ENCODE peak calls at places on chromosomes 5 and 9, in ten cellular contexts. One of them, this sample, is unnamed.

GRCh38 chr5:134240421-134240962 is 14.6 kb upstream of the PPP2CA start:
- DNase-seq in DMS53: peak
- DNase-seq in activated CD8-positive, alpha-beta T cell treated with anti-CD3 and anti-CD28 coated beads for 36 hours: no peak
- DNase-seq in NCI-H510A: no peak
- DNase-seq in SK-N-DZ: no peak
- DNase-seq in CD8-positive, alpha-beta memory T cell: no peak
- DNase-seq in stomach: no peak
- DNase-seq in NCI-H2081: peak
- DNase-seq in central memory CD4-positive, alpha-beta T cell: no peak
- DNase-seq in stimulated activated CD4-positive, alpha-beta T cell treated with anti-CD3 and anti-CD28 coated beads, TNF-alpha, amount 100 ng/mL, for 48 hours: no peak
- DNase-seq in this sample: no peak

GRCh38 chr5:78747703-78748359 is 99.3 kb upstream of the LHFPL2 start:
- DNase-seq in DMS53: peak
- DNase-seq in activated CD8-positive, alpha-beta T cell treated with anti-CD3 and anti-CD28 coated beads for 36 hours: no peak
- DNase-seq in NCI-H510A: no peak
- DNase-seq in SK-N-DZ: no peak
- DNase-seq in CD8-positive, alpha-beta memory T cell: no peak
- DNase-seq in stomach: no peak
- DNase-seq in NCI-H2081: no peak
- DNase-seq in central memory CD4-positive, alpha-beta T cell: no peak
- DNase-seq in stimulated activated CD4-positive, alpha-beta T cell treated with anti-CD3 and anti-CD28 coated beads, TNF-alpha, amount 100 ng/mL, for 48 hours: no peak
- DNase-seq in this sample: no peak

GRCh38 chr9:130971294-130971849 is 32.3 kb upstream of the FIBCD1 start:
- DNase-seq in DMS53: no peak
- DNase-seq in activated CD8-positive, alpha-beta T cell treated with anti-CD3 and anti-CD28 coated beads for 36 hours: no peak
- DNase-seq in NCI-H510A: no peak
- DNase-seq in SK-N-DZ: no peak
- DNase-seq in CD8-positive, alpha-beta memory T cell: no peak
- DNase-seq in stomach: no peak
- DNase-seq in NCI-H2081: no peak
- DNase-seq in central memory CD4-positive, alpha-beta T cell: no peak
- DNase-seq in stimulated activated CD4-positive, alpha-beta T cell treated with anti-CD3 and anti-CD28 coated beads, TNF-alpha, amount 100 ng/mL, for 48 hours: no peak
- DNase-seq in this sample: no peak

GRCh38 chr9:14400658-14400995 is 86.7 kb upstream of the NFIB start:
- DNase-seq in DMS53: peak
- DNase-seq in activated CD8-positive, alpha-beta T cell treated with anti-CD3 and anti-CD28 coated beads for 36 hours: no peak
- DNase-seq in NCI-H510A: no peak
- DNase-seq in SK-N-DZ: peak
- DNase-seq in CD8-positive, alpha-beta memory T cell: no peak
- DNase-seq in stomach: peak
- DNase-seq in NCI-H2081: peak
- DNase-seq in central memory CD4-positive, alpha-beta T cell: no peak
- DNase-seq in stimulated activated CD4-positive, alpha-beta T cell treated with anti-CD3 and anti-CD28 coated beads, TNF-alpha, amount 100 ng/mL, for 48 hours: no peak
- DNase-seq in this sample: no peak

GRCh38 chr9:13358128-13358527 is 78.6 kb upstream of the MPDZ start:
- DNase-seq in DMS53: no peak
- DNase-seq in activated CD8-positive, alpha-beta T cell treated with anti-CD3 and anti-CD28 coated beads for 36 hours: no peak
- DNase-seq in NCI-H510A: no peak
- DNase-seq in SK-N-DZ: no peak
- DNase-seq in CD8-positive, alpha-beta memory T cell: no peak
- DNase-seq in stomach: no peak
- DNase-seq in NCI-H2081: no peak
- DNase-seq in central memory CD4-positive, alpha-beta T cell: no peak
- DNase-seq in stimulated activated CD4-positive, alpha-beta T cell treated with anti-CD3 and anti-CD28 coated beads, TNF-alpha, amount 100 ng/mL, for 48 hours: no peak
- DNase-seq in this sample: no peak

GRCh38 chr9:137251194-137251461 is at the start of gene STPG3:
- DNase-seq in DMS53: no peak
- DNase-seq in activated CD8-positive, alpha-beta T cell treated with anti-CD3 and anti-CD28 coated beads for 36 hours: no peak
- DNase-seq in NCI-H510A: no peak
- DNase-seq in SK-N-DZ: no peak
- DNase-seq in CD8-positive, alpha-beta memory T cell: no peak
- DNase-seq in stomach: no peak
- DNase-seq in NCI-H2081: no peak
- DNase-seq in central memory CD4-positive, alpha-beta T cell: no peak
- DNase-seq in stimulated activated CD4-positive, alpha-beta T cell treated with anti-CD3 and anti-CD28 coated beads, TNF-alpha, amount 100 ng/mL, for 48 hours: no peak
- DNase-seq in this sample: no peak

GRCh38 chr5:54703091-54703490 is 185.5 kb downstream of the SNX18 start:
- DNase-seq in DMS53: peak
- DNase-seq in activated CD8-positive, alpha-beta T cell treated with anti-CD3 and anti-CD28 coated beads for 36 hours: no peak
- DNase-seq in NCI-H510A: no peak
- DNase-seq in SK-N-DZ: no peak
- DNase-seq in CD8-positive, alpha-beta memory T cell: no peak
- DNase-seq in stomach: no peak
- DNase-seq in NCI-H2081: no peak
- DNase-seq in central memory CD4-positive, alpha-beta T cell: no peak
- DNase-seq in stimulated activated CD4-positive, alpha-beta T cell treated with anti-CD3 and anti-CD28 coated beads, TNF-alpha, amount 100 ng/mL, for 48 hours: no peak
- DNase-seq in this sample: no peak

GRCh38 chr9:136120438-136120844 is 1.8 kb upstream of the TMEM250 start:
- DNase-seq in DMS53: no peak
- DNase-seq in activated CD8-positive, alpha-beta T cell treated with anti-CD3 and anti-CD28 coated beads for 36 hours: no peak
- DNase-seq in NCI-H510A: no peak
- DNase-seq in SK-N-DZ: no peak
- DNase-seq in CD8-positive, alpha-beta memory T cell: no peak
- DNase-seq in stomach: no peak
- DNase-seq in NCI-H2081: no peak
- DNase-seq in central memory CD4-positive, alpha-beta T cell: no peak
- DNase-seq in stimulated activated CD4-positive, alpha-beta T cell treated with anti-CD3 and anti-CD28 coated beads, TNF-alpha, amount 100 ng/mL, for 48 hours: no peak
- DNase-seq in this sample: no peak

GRCh38 chr9:120038342-120038741 is 541.6 kb downstream of the CDK5RAP2 start:
- DNase-seq in DMS53: no peak
- DNase-seq in activated CD8-positive, alpha-beta T cell treated with anti-CD3 and anti-CD28 coated beads for 36 hours: no peak
- DNase-seq in NCI-H510A: no peak
- DNase-seq in SK-N-DZ: no peak
- DNase-seq in CD8-positive, alpha-beta memory T cell: no peak
- DNase-seq in stomach: no peak
- DNase-seq in NCI-H2081: no peak
- DNase-seq in central memory CD4-positive, alpha-beta T cell: no peak
- DNase-seq in stimulated activated CD4-positive, alpha-beta T cell treated with anti-CD3 and anti-CD28 coated beads, TNF-alpha, amount 100 ng/mL, for 48 hours: no peak
- DNase-seq in this sample: no peak

GRCh38 chr5:165622864-165623536 is 2117.6 kb downstream of the MAT2B start:
- DNase-seq in DMS53: peak
- DNase-seq in activated CD8-positive, alpha-beta T cell treated with anti-CD3 and anti-CD28 coated beads for 36 hours: no peak
- DNase-seq in NCI-H510A: no peak
- DNase-seq in SK-N-DZ: no peak
- DNase-seq in CD8-positive, alpha-beta memory T cell: no peak
- DNase-seq in stomach: no peak
- DNase-seq in NCI-H2081: no peak
- DNase-seq in central memory CD4-positive, alpha-beta T cell: no peak
- DNase-seq in stimulated activated CD4-positive, alpha-beta T cell treated with anti-CD3 and anti-CD28 coated beads, TNF-alpha, amount 100 ng/mL, for 48 hours: no peak
- DNase-seq in this sample: no peak

GRCh38 chr9:13552606-13553215 is 273.2 kb upstream of the MPDZ start:
- DNase-seq in DMS53: peak
- DNase-seq in activated CD8-positive, alpha-beta T cell treated with anti-CD3 and anti-CD28 coated beads for 36 hours: no peak
- DNase-seq in NCI-H510A: no peak
- DNase-seq in SK-N-DZ: no peak
- DNase-seq in CD8-positive, alpha-beta memory T cell: no peak
- DNase-seq in stomach: no peak
- DNase-seq in NCI-H2081: peak
- DNase-seq in central memory CD4-positive, alpha-beta T cell: no peak
- DNase-seq in stimulated activated CD4-positive, alpha-beta T cell treated with anti-CD3 and anti-CD28 coated beads, TNF-alpha, amount 100 ng/mL, for 48 hours: no peak
- DNase-seq in this sample: no peak